ENCODE peak calls at places on chromosomes 16 and 17, in five cellular contexts. Y is anterior cingulate cortex; P is body of pancreas; B is activated CD4-positive, CD25-positive, alpha-beta regulatory T cell; E is NCI-H2171. Z is an unnamed sample.

GRCh38 chr17:70006159-70006558 is 68.9 kb upstream of the KCNJ16 start:
- DNase-seq in E (no peak), Y (no peak), B (no peak), P (no peak), Z (no peak)

GRCh38 chr16:11076259-11077018 is 132.1 kb downstream of the CLEC16A start:
- DNase-seq in B (no peak), P (no peak), E (peak; percentile 85), Y (no peak), Z (no peak)

GRCh38 chr17:8896087-8896486 is 28.6 kb upstream of the PIK3R6 start:
- DNase-seq in B (no peak), E (no peak), P (no peak), Y (no peak), Z (no peak)

GRCh38 chr16:4404247-4404966 is 12.0 kb downstream of the CORO7 start:
- DNase-seq in P (peak; percentile 61), Y (no peak), B (no peak), E (no peak), Z (no peak)

GRCh38 chr17:65008877-65009276 is 47.7 kb downstream of the GNA13 start:
- DNase-seq in Y (no peak), E (no peak), B (no peak), P (no peak), Z (peak; percentile 39)

GRCh38 chr17:74354123-74354522 is 7.5 kb downstream of the BTBD17 start:
- DNase-seq in P (peak; percentile 44), Y (no peak), B (peak; percentile 30), E (no peak), Z (no peak)

GRCh38 chr16:86252596-86252995 is 257.7 kb upstream of the FOXF1 start:
- DNase-seq in E (no peak), Y (no peak), P (no peak), B (no peak), Z (no peak)

GRCh38 chr17:42118545-42118944 is 2.6 kb downstream of the KAT2A start:
- DNase-seq in P (peak; percentile 66), E (peak; percentile 35), B (no peak), Y (no peak), Z (no peak)

GRCh38 chr16:77677129-77677528 is 45.2 kb upstream of the NUDT7 start:
- DNase-seq in Y (no peak), E (no peak), B (no peak), P (no peak), Z (no peak)

GRCh38 chr17:40203131-40203530 is 16.0 kb upstream of the WIPF2 start:
- DNase-seq in B (no peak), E (no peak), Y (no peak), P (no peak), Z (no peak)

GRCh38 chr16:72787519-72788268 is 260.2 kb downstream of the ZFHX3 start:
- DNase-seq in B (peak; percentile 36), Y (peak; percentile 11), E (no peak), P (peak; percentile 62), Z (peak; percentile 24)

GRCh38 chr17:7380321-7380720 is 568 bp upstream of the TNK1 start:
- DNase-seq in B (no peak), Y (no peak), E (no peak), P (peak; percentile 79), Z (no peak)

GRCh38 chr17:1022278-1023024 is 25.5 kb downstream of the TIMM22 start:
- DNase-seq in B (no peak), E (no peak), P (no peak), Y (no peak), Z (no peak)

GRCh38 chr17:56230660-56231059 is 77.4 kb downstream of the ANKFN1 start:
- DNase-seq in Y (no peak), P (no peak), E (no peak), B (no peak), Z (peak; percentile 22)

GRCh38 chr16:51150894-51151320 is at the start of gene SALL1:
- DNase-seq in E (no peak), Y (no peak), P (no peak), B (no peak), Z (peak; percentile 77)

GRCh38 chr16:1785846-1786170 is 3.0 kb downstream of the NUBP2 start:
- DNase-seq in E (no peak), B (no peak), P (no peak), Y (no peak), Z (no peak)

GRCh38 chr16:75333770-75334169 is 82.3 kb upstream of the BCAR1 start:
- DNase-seq in B (no peak), Y (no peak), P (no peak), E (no peak), Z (no peak)

GRCh38 chr17:62592305-62593099 is 35.0 kb upstream of the MRC2 start:
- DNase-seq in Y (no peak), B (no peak), E (no peak), P (no peak), Z (no peak)

GRCh38 chr16:85612801-85613608 is at the start of gene GSE1:
- DNase-seq in B (peak; percentile 25), Y (no peak), P (peak; percentile 99), E (peak; percentile 85), Z (peak; percentile 27)

GRCh38 chr16:19173649-19174383 is 5.8 kb downstream of the SYT17 start:
- DNase-seq in Y (no peak), P (no peak), E (no peak), B (no peak), Z (no peak)

GRCh38 chr17:71460943-71461342 is 659.9 kb upstream of the SOX9 start:
- DNase-seq in P (peak; percentile 64), Y (no peak), B (no peak), E (no peak), Z (peak; percentile 46)

GRCh38 chr17:11999715-12000114 is 2.4 kb upstream of the ZNF18 start:
- DNase-seq in Y (no peak), P (no peak), B (no peak), E (no peak), Z (no peak)

GRCh38 chr16:20904507-20905079 is 4.0 kb downstream of the LYRM1 start:
- DNase-seq in E (no peak), B (no peak), P (no peak), Y (no peak), Z (no peak)

GRCh38 chr16:30721167-30721566 is 22.2 kb downstream of the SRCAP start:
- DNase-seq in E (no peak), B (no peak), P (no peak), Y (no peak), Z (no peak)

GRCh38 chr16:66549284-66550131 is at the start of gene TK2:
- DNase-seq in Y (no peak), P (peak; percentile 81), E (peak; percentile 44), B (no peak), Z (peak; percentile 64)

GRCh38 chr17:30472238-30472890 is 4.8 kb upstream of the GOSR1 start:
- DNase-seq in B (no peak), E (no peak), P (no peak), Y (no peak), Z (no peak)

GRCh38 chr16:75624921-75625334 is 1.8 kb upstream of the ADAT1 start:
- DNase-seq in Y (no peak), B (no peak), P (no peak), E (no peak), Z (no peak)

GRCh38 chr17:68383443-68384321 is 73.6 kb downstream of the WIPI1 start:
- DNase-seq in B (no peak), E (no peak), P (no peak), Y (no peak), Z (no peak)

GRCh38 chr17:27521281-27522027 is 65.2 kb downstream of the KSR1 start:
- DNase-seq in B (no peak), Y (no peak), P (no peak), E (no peak), Z (no peak)

GRCh38 chr17:43661699-43662431 is at the start of gene MEOX1:
- DNase-seq in P (no peak), E (peak; percentile 28), Y (no peak), B (no peak), Z (no peak)

GRCh38 chr16:48537275-48537674 is 72.7 kb downstream of the N4BP1 start:
- DNase-seq in P (no peak), E (no peak), B (no peak), Y (no peak), Z (no peak)

Z was measured in midbrain.